ENCODE peak calls at places on chromosomes 12 and 14, in five cellular contexts. K is endodermal cell; W is breast epithelium; F is cardiac fibroblast; G is CD4-positive, alpha-beta T cell. Y is an unnamed sample.

GRCh38 chr14:41607966-41608663 is 1.4 kb downstream of the LRFN5 start:
- DNase-seq in G (no peak), F (peak), K (peak), W (no peak), Y (no peak)

GRCh38 chr14:105116451-105117256 is 51.4 kb upstream of the GPR132 start:
- DNase-seq in G (no peak), W (peak), F (no peak), K (no peak), Y (no peak)

GRCh38 chr14:105077649-105077995 is 12.4 kb upstream of the GPR132 start:
- DNase-seq in G (no peak), F (no peak), K (no peak), W (no peak), Y (no peak)

GRCh38 chr14:89447182-89447970 is 30.3 kb upstream of the FOXN3 start:
- DNase-seq in G (no peak), K (no peak), W (no peak), F (no peak), Y (no peak)

GRCh38 chr14:31559939-31560338 is 1.3 kb upstream of the NUBPL start:
- DNase-seq in G (no peak), W (no peak), F (no peak), K (no peak), Y (no peak)

GRCh38 chr12:10205251-10205807 is 7.3 kb upstream of the GABARAPL1 start:
- DNase-seq in K (peak), W (no peak), F (peak), G (no peak), Y (no peak)

GRCh38 chr12:43444940-43445564 is 107.0 kb downstream of the ADAMTS20 start:
- DNase-seq in K (peak), F (peak), G (peak), W (no peak), Y (no peak)

GRCh38 chr14:104820669-104821228 is 19.8 kb downstream of the ZBTB42 start:
- DNase-seq in G (no peak), K (peak), W (peak), F (peak), Y (no peak)

GRCh38 chr14:56118611-56119181 is 485 bp downstream of the PELI2 start:
- DNase-seq in K (peak), G (peak), F (no peak), W (no peak), Y (no peak)

GRCh38 chr14:56116128-56116900 is 1.9 kb upstream of the PELI2 start:
- DNase-seq in F (no peak), G (peak), W (no peak), K (no peak), Y (no peak)

GRCh38 chr14:56119221-56119967 is 1.2 kb downstream of the PELI2 start:
- DNase-seq in K (peak), G (peak), F (peak), W (no peak), Y (no peak)

GRCh38 chr14:56120091-56120632 is 2.0 kb downstream of the PELI2 start:
- DNase-seq in W (no peak), G (no peak), F (peak), K (no peak), Y (no peak)

GRCh38 chr14:56117765-56118610 is at the start of gene PELI2:
- DNase-seq in G (peak), K (peak), F (peak), W (peak), Y (no peak)
- TF ChIP-seq CTCF in G (no peak), K (peak), F (no peak), W (no peak), Y (no peak)

GRCh38 chr12:68042212-68042699 is 53.0 kb downstream of the IFNG-AS1 start:
- DNase-seq in F (no peak), G (no peak), K (peak), W (no peak), Y (no peak)
- TF ChIP-seq CTCF in F (no peak), G (no peak), K (no peak), W (no peak), Y (no peak)

DNA sequence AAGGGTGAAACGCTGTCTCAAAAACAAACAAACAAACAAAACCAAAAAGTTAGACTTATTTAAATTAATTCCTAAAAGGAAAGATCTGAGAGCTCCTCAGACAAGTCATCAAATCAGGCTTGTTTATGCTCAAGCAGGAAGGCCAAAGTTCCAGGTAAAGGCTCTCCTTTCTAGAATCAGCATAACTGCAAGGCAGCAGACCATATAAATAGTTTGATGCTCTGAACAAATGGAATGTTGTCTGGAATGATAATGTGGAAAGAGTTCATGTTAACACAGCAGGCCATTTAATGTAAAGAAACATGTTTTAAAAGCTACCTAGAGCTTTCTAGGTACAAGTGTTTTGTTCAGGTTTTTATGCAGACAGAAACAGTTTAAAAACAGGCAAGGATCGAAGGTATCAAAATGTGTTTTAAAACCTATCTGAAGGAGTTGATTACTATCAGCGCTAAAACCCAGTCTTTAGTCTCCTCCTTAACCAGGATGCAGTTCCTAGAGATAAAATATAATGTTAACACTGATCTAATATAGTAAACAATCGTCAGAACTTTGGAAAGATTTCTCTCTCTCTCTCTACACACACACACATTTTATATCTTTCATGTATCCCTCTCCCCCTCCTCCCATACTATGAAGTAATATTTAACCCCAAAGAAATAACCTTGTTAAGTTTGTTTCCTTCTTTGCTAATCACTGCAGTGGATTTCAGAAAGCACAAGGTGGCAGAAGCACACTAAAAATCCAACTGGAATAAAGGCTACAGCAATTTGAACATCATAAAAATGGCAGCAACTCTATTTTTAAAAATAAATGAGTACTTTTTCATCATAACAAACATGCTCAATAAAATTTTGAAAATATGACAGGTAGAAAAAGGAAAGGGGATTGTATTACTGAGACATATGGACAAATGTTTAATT is 135.5 kb downstream of the PAWR start:
- DNase-seq in K (no peak), W (no peak), G (no peak), F (peak), Y (no peak)
- TF ChIP-seq CTCF in K (peak), W (no peak), G (no peak), F (peak), Y (peak)

DNA sequence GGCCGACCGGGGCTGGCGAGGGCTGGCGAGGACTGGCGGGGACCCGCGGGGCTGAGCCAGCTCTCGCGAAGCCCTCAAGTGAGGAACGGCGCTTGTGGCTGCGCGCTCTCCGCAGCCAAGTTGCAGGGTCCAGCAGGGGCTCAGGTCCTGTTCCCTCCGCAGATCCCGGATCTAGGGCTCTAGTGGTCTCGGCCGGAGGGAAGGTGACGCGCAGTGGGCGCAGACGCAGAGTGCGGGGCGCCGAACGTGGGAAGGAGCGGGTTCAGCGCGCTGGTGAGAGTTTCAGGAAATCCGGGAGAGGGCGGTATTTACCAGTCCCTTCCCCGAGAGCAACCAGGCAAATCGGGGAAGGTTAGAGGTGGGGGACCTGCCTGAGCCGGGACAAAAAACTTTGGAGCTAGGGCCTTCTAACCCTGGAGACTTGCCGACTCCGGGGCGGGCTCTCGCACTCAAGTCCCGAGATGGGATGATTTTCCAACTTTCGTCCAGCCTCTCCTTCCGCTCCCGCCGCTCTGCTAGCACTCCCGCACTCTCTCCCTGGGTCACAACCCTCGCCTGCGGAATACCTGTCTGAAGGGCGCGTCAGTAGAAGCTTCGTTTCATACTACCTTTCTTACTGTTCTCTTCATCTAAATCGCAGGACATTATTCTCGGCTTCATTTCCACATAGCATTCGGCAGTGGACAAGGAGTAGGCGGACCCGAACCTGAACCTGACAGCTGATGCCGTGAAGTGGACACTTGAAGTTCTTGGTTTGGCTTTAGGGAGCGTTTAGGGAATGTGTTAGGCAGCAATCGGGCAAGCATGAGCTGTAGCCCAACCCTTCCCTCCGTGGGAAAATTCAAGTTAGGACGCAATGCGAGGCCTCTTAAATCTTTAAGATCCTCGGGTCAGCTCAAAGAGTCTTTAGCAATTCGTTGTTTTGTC is 13.6 kb upstream of the PAX9 start:
- DNase-seq in W (no peak), F (peak), G (no peak), K (peak), Y (no peak)
- TF ChIP-seq CTCF in W (no peak), F (peak), G (no peak), K (peak), Y (peak)